ENCODE peak calls at places on chromosomes 7 and 10, in seven cellular contexts. V is GM18507; H is iris pigment epithelial cell; G is cardiac fibroblast; F is NCI-H524; L is stimulated activated CD4-positive, alpha-beta T cell treated with anti-CD3 and anti-CD28 coated beads, Interleukin-4, amount 100 ng/mL, for 24 hours; I is NCI-H1092 treated with DMSO at 0.1 percent for 48 hours. O is an unnamed sample.

GRCh38 chr10:373516-374309 is 238.5 kb downstream of the ZMYND11 start:
- DNase-seq in V (no peak), H (peak), G (peak), F (no peak), L (no peak), I (peak), O (peak)

GRCh38 chr7:158973440-158973839 is 117.1 kb downstream of the DYNC2I1 start:
- DNase-seq in V (no peak), H (peak), G (no peak), F (peak), L (peak), I (peak), O (no peak)

GRCh38 chr7:41955475-41956243 is 252.8 kb upstream of the INHBA start:
- DNase-seq in V (no peak), H (peak), G (peak), F (no peak), L (no peak), I (no peak), O (no peak)

GRCh38 chr10:17989908-17990767 is 38.4 kb downstream of the SLC39A12 start:
- DNase-seq in V (no peak), H (peak), G (peak), F (no peak), L (no peak), I (no peak), O (no peak)

GRCh38 chr7:18703743-18704142 is 208.2 kb downstream of the HDAC9 start:
- DNase-seq in V (no peak), H (no peak), G (no peak), F (no peak), L (no peak), I (no peak), O (no peak)

GRCh38 chr7:1942026-1942703 is 272.1 kb downstream of the ELFN1 start:
- DNase-seq in V (no peak), H (no peak), G (no peak), F (no peak), L (no peak), I (no peak), O (no peak)

GRCh38 chr10:96299383-96299782 is 4.9 kb upstream of the DNTT start:
- DNase-seq in V (no peak), H (no peak), G (no peak), F (no peak), L (no peak), I (peak), O (no peak)

GRCh38 chr10:86596266-86596665 is 58.1 kb upstream of the OPN4 start:
- DNase-seq in V (no peak), H (no peak), G (peak), F (no peak), L (no peak), I (no peak), O (no peak)

GRCh38 chr10:43237631-43238446 is 29.0 kb downstream of the RASGEF1A start:
- DNase-seq in V (no peak), H (no peak), G (no peak), F (no peak), L (no peak), I (no peak), O (no peak)

GRCh38 chr10:5944389-5945202 is 32.7 kb downstream of the IL15RA start:
- DNase-seq in V (no peak), H (peak), G (peak), F (no peak), L (no peak), I (no peak), O (peak)

GRCh38 chr10:98316661-98317060 is 48.7 kb upstream of the LOXL4 start:
- DNase-seq in V (no peak), H (peak), G (peak), F (no peak), L (no peak), I (no peak), O (no peak)

GRCh38 chr10:132036887-132037675 is 28.7 kb upstream of the JAKMIP3 start:
- DNase-seq in V (no peak), H (peak), G (peak), F (no peak), L (no peak), I (no peak), O (peak)

GRCh38 chr10:73779539-73780197 is 2.2 kb upstream of the CHCHD1 start:
- DNase-seq in V (no peak), H (no peak), G (no peak), F (no peak), L (no peak), I (no peak), O (no peak)

GRCh38 chr10:113078282-113078907 is 128.3 kb downstream of the TCF7L2 start:
- DNase-seq in V (no peak), H (no peak), G (no peak), F (no peak), L (no peak), I (no peak), O (no peak)

GRCh38 chr10:103838851-103839512 is 16.4 kb downstream of the SH3PXD2A start:
- DNase-seq in V (no peak), H (no peak), G (peak), F (no peak), L (no peak), I (no peak), O (no peak)

GRCh38 chr7:29955799-29956476 is 33.7 kb downstream of the SCRN1 start:
- DNase-seq in V (peak), H (no peak), G (no peak), F (no peak), L (no peak), I (no peak), O (no peak)

GRCh38 chr7:17041324-17041723 is 159.5 kb upstream of the AGR3 start:
- DNase-seq in V (no peak), H (peak), G (peak), F (no peak), L (no peak), I (peak), O (peak)

GRCh38 chr10:28975891-28976471 is 298.7 kb downstream of the BAMBI start:
- DNase-seq in V (no peak), H (peak), G (peak), F (no peak), L (no peak), I (peak), O (peak)

GRCh38 chr7:14374336-14374735 is 384.9 kb upstream of the ETV1 start:
- DNase-seq in V (no peak), H (no peak), G (no peak), F (no peak), L (no peak), I (no peak), O (no peak)

GRCh38 chr7:78489423-78489822 is 690.9 kb downstream of the PHTF2 start:
- DNase-seq in V (no peak), H (no peak), G (no peak), F (no peak), L (no peak), I (peak), O (no peak)

GRCh38 chr7:55171157-55171556 is 152.3 kb downstream of the EGFR start:
- DNase-seq in V (no peak), H (no peak), G (no peak), F (no peak), L (no peak), I (no peak), O (no peak)

GRCh38 chr7:129089521-129090212 is 34.8 kb upstream of the TNPO3 start:
- DNase-seq in V (no peak), H (peak), G (peak), F (no peak), L (no peak), I (no peak), O (no peak)

GRCh38 chr7:24965831-24966708 is 13.9 kb downstream of the OSBPL3 start:
- DNase-seq in V (no peak), H (no peak), G (no peak), F (peak), L (peak), I (no peak), O (no peak)

GRCh38 chr10:90947025-90947960 is 26.4 kb upstream of the ANKRD1 start:
- DNase-seq in V (peak), H (peak), G (peak), F (no peak), L (no peak), I (no peak), O (no peak)

GRCh38 chr7:1858435-1859265 is 188.6 kb downstream of the ELFN1 start:
- DNase-seq in V (no peak), H (no peak), G (no peak), F (no peak), L (no peak), I (no peak), O (no peak)

GRCh38 chr7:124171068-124171467 is 138.2 kb upstream of the TMEM229A start:
- DNase-seq in V (no peak), H (peak), G (peak), F (no peak), L (no peak), I (no peak), O (peak)

GRCh38 chr10:47261121-47261520 is 38.9 kb upstream of the GDF10 start:
- DNase-seq in V (peak), H (no peak), G (no peak), F (no peak), L (peak), I (no peak), O (no peak)

GRCh38 chr7:152120210-152120609 is 94.7 kb downstream of the GALNT11 start:
- DNase-seq in V (no peak), H (peak), G (peak), F (no peak), L (no peak), I (no peak), O (no peak)

GRCh38 chr7:8973601-8974000 is 540.2 kb downstream of the NXPH1 start:
- DNase-seq in V (no peak), H (no peak), G (no peak), F (no peak), L (no peak), I (no peak), O (no peak)

GRCh38 chr10:73838827-73839226 is 27.4 kb upstream of the NDST2 start:
- DNase-seq in V (no peak), H (no peak), G (peak), F (no peak), L (no peak), I (no peak), O (no peak)

GRCh38 chr7:79282051-79282694 is 171.3 kb downstream of the MAGI2 start:
- DNase-seq in V (no peak), H (peak), G (peak), F (peak), L (no peak), I (peak), O (peak)

O was measured in COR-L47.